ENCODE peak calls at places on chromosomes 7 and 10, in nine cellular contexts. N, B, J, R, T, K, Z, Q and P are unnamed samples.

GRCh38 chr7:70393956-70394355 is 738.0 kb upstream of the GALNT17 start:
- DNase-seq in N (no peak), B (no peak), J (no peak), R (no peak), T (no peak), K (no peak), Z (no peak), Q (no peak), P (no peak)

GRCh38 chr7:138519061-138519798 is 59.2 kb downstream of the TRIM24 start:
- DNase-seq in N (no peak), B (no peak), J (no peak), R (no peak), T (no peak), K (no peak), Z (no peak), Q (no peak), P (no peak)

GRCh38 chr7:29369909-29370488 is 175.4 kb downstream of the CHN2 start:
- DNase-seq in N (no peak), B (no peak), J (peak; percentile 11), R (no peak), T (no peak), K (no peak), Z (no peak), Q (no peak), P (no peak)

GRCh38 chr10:59773088-59773487 is 19.8 kb upstream of the MRLN start:
- DNase-seq in N (no peak), B (no peak), J (no peak), R (no peak), T (no peak), K (no peak), Z (no peak), Q (no peak), P (no peak)

GRCh38 chr10:91493313-91493712 is 83.2 kb downstream of the HECTD2 start:
- DNase-seq in N (no peak), B (no peak), J (peak; percentile 43), R (peak; percentile 19), T (no peak), K (peak; percentile 63), Z (no peak), Q (peak; percentile 15), P (no peak)

GRCh38 chr10:132658546-132659205 is 121.1 kb downstream of the INPP5A start:
- DNase-seq in N (no peak), B (no peak), J (no peak), R (no peak), T (no peak), K (no peak), Z (no peak), Q (no peak), P (no peak)

GRCh38 chr10:132357286-132358058 is 25.5 kb downstream of the LRRC27 start:
- DNase-seq in N (no peak), B (no peak), J (no peak), R (no peak), T (no peak), K (no peak), Z (no peak), Q (no peak), P (no peak)

GRCh38 chr10:69327463-69328345 is 49.4 kb downstream of the HK1 start:
- DNase-seq in N (peak; percentile 71), B (peak; percentile 82), J (peak; percentile 61), R (peak; percentile 72), T (peak; percentile 56), K (peak; percentile 63), Z (no peak), Q (no peak), P (no peak)

GRCh38 chr7:33946094-33946699 is 40.9 kb downstream of the BMPER start:
- DNase-seq in N (no peak), B (no peak), J (no peak), R (no peak), T (peak; percentile 3), K (no peak), Z (no peak), Q (no peak), P (no peak)

GRCh38 chr10:109978481-109978880 is 29.3 kb upstream of the ADD3 start:
- DNase-seq in N (no peak), B (no peak), J (peak; percentile 40), R (peak; percentile 45), T (peak; percentile 14), K (peak; percentile 57), Z (peak; percentile 40), Q (no peak), P (no peak)

GRCh38 chr10:129741280-129741977 is 222.6 kb downstream of the EBF3 start:
- DNase-seq in N (no peak), B (peak; percentile 25), J (no peak), R (no peak), T (no peak), K (no peak), Z (no peak), Q (no peak), P (no peak)

DNA sequence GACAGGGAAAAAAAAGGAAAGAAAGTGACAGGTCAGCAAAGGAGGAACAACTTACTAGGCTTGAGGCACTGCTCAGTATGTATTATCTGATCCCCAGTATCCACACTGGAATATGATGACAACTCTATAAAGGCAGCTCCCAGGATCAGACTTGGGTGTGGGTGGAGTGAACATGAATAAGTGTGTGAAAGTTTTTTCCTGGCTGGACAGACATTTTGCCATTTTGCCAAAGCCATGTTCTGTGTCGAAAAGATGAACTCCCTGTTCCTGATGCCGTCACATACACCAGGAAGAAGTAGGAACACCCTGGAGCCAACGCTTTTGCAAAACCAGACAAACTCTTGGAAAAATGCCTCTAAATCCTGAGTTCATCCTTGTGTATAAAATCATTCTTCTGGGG is 143.2 kb upstream of the MEOX2 start:
- DNase-seq in N (peak; percentile 17), B (peak; percentile 32), J (no peak), R (no peak), T (no peak), K (no peak), Z (no peak), Q (no peak), P (no peak)
- H3K4me1 ChIP-seq in N (no peaks in the 10 kb centered on the region), B (no peaks in the 10 kb centered on the region), J (no peaks in the 10 kb centered on the region), R (no peaks in the 10 kb centered on the region), T (no peaks in the 10 kb centered on the region), K (no peaks in the 10 kb centered on the region), Z (no peaks in the 10 kb centered on the region), Q (no peaks in the 10 kb centered on the region), P (peaks cover 13% of the 10 kb centered on the region)

GRCh38 chr10:99659031-99659867 is at the start of gene ENTPD7:
- DNase-seq in N (peak; percentile 92), B (peak; percentile 96), J (peak; percentile 92), R (peak; percentile 99), T (peak; percentile 93), K (peak; percentile 95), Z (peak; percentile 85), Q (peak; percentile 99), P (peak; percentile 80)

GRCh38 chr10:99658622-99659030 is 683 bp upstream of the ENTPD7 start:
- DNase-seq in N (peak; percentile 27), B (peak; percentile 60), J (peak; percentile 61), R (peak; percentile 15), T (no peak), K (peak; percentile 55), Z (peak; percentile 16), Q (no peak), P (peak; percentile 73)

GRCh38 chr10:99661370-99661749 is 2.1 kb downstream of the ENTPD7 start:
- DNase-seq in N (no peak), B (no peak), J (peak; percentile 86), R (no peak), T (peak; percentile 9), K (peak; percentile 93), Z (no peak), Q (peak; percentile 37), P (no peak)

GRCh38 chr10:99659868-99660366 is 608 bp downstream of the ENTPD7 start:
- DNase-seq in N (no peak), B (no peak), J (no peak), R (no peak), T (no peak), K (no peak), Z (no peak), Q (no peak), P (no peak)

GRCh38 chr10:99660662-99661369 is 1.5 kb downstream of the ENTPD7 start:
- DNase-seq in N (no peak), B (no peak), J (peak; percentile 12), R (no peak), T (no peak), K (peak; percentile 14), Z (no peak), Q (no peak), P (no peak)
- H3K27ac ChIP-seq in N (no peak overlapping the region), B (no peak overlapping the region), J (peak overlapping the region; percentile 95), R (no peak overlapping the region), T (peak overlapping the region; percentile 59), K (no peak overlapping the region), Z (no peak overlapping the region), Q (peak overlapping the region; percentile 36), P (no peak overlapping the region)

GRCh38 chr7:100438172-100438571 is 1.9 kb upstream of the PPP1R35 start:
- DNase-seq in N (no peak), B (no peak), J (no peak), R (no peak), T (no peak), K (no peak), Z (no peak), Q (no peak), P (no peak)
- H3K4me3 ChIP-seq in N (no peak overlapping the region), B (no peak overlapping the region), J (no peak overlapping the region), R (no peak overlapping the region), T (no peak overlapping the region), K (no peak overlapping the region), Z (no peak overlapping the region), Q (no peak overlapping the region), P (no peak overlapping the region)

DNA sequence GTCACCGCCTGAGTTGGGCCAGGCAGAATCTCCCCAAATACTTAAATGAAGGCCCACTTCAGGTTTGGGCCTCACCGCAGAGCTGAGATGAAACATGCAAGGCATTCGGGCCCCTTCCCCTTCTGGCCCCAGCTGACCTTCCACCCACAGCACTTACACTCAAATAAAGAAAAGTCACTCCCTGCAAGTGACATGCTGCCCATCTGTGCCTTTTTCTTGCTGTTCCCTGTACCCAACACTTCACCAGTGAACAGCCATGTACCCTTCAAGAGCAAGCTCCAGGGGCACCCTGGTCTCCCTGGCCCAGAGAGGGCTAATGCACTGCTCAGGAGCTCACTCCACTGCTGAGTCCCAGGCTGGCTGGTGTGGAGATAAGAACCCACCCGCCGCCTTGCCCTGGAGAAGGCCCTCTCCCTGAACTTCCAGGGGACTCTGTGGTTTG is 40.7 kb downstream of the ZCCHC24 start:
- DNase-seq in N (no peak), B (no peak), J (no peak), R (no peak), T (no peak), K (no peak), Z (no peak), Q (no peak), P (no peak)
- H3K4me1 ChIP-seq in N (peaks cover 70% of the 10 kb centered on the region), B (peaks cover 54% of the 10 kb centered on the region), J (peaks cover 58% of the 10 kb centered on the region), R (peaks cover 67% of the 10 kb centered on the region), T (peaks cover 22% of the 10 kb centered on the region), K (peaks cover 78% of the 10 kb centered on the region), Z (no peaks in the 10 kb centered on the region), Q (no peaks in the 10 kb centered on the region), P (peaks cover 100% of the 10 kb centered on the region)

DNA sequence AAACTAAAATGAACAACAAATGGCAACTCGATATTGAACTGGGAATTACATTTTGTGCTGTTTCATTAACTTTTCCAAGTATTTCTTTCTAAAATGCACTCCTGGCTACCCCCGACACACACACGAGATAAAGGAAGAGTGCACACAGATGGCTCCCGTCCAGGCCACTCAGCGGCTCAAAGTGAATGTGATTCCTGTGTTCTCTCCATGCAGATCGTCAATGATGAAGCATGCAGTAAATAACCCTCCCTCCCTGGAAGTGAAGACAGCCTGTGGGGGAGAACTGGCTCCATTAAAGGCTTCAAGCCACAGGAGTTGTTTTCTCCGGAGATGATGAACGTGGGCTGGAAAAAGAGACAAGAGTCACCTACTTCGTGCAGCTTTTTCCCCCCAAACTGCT is 21.4 kb upstream of the ADRB1 start:
- DNase-seq in N (no peak), B (no peak), J (no peak), R (peak; percentile 73), T (no peak), K (no peak), Z (no peak), Q (no peak), P (no peak)
- H3K27ac ChIP-seq in N (no peak overlapping the region), B (no peak overlapping the region), J (no peak overlapping the region), R (no peak overlapping the region), T (no peak overlapping the region), K (no peak overlapping the region), Z (no peak overlapping the region), Q (no peak overlapping the region), P (no peak overlapping the region)

GRCh38 chr10:24871006-24871405 is 81.4 kb downstream of the PRTFDC1 start:
- DNase-seq in N (no peak), B (no peak), J (no peak), R (no peak), T (no peak), K (no peak), Z (no peak), Q (no peak), P (no peak)
- H3K4me3 ChIP-seq in N (no peak overlapping the region), B (no peak overlapping the region), J (no peak overlapping the region), R (no peak overlapping the region), T (no peak overlapping the region), K (no peak overlapping the region), Z (no peak overlapping the region), Q (no peak overlapping the region), P (no peak overlapping the region)